ENCODE peak calls at places on chromosomes 4 and X, in seven cellular contexts. Q, E, F, G, S, M and A are unnamed samples.
A peak's percentile ranks its signal among the peaks of the same experiment; 100 is the strongest.

GRCh38 chrX:131895002-131895401 is 128.1 kb upstream of the STK26 start:
- DNase-seq in F (peak; percentile 4), G (no peak), Q (no peak), E (no peak), S (no peak), M (no peak), A (no peak)

GRCh38 chr4:94758141-94758699 is 465 bp downstream of the BMPR1B start:
- DNase-seq in F (no peak), Q (no peak), S (no peak), E (peak; percentile 45), G (peak; percentile 24), M (no peak), A (no peak)

GRCh38 chrX:2385224-2385623 is 115.6 kb downstream of the DHRSX start:
- DNase-seq in Q (no peak), M (no peak), F (peak; percentile 89), S (no peak), G (no peak), E (no peak), A (peak; percentile 35)

GRCh38 chrX:132292753-132293152 is 73.5 kb upstream of the RAP2C start:
- DNase-seq in E (peak; percentile 33), F (peak; percentile 29), S (no peak), G (no peak), Q (no peak), M (peak; percentile 58), A (peak; percentile 8)

GRCh38 chr4:41205130-41205529 is 9.2 kb downstream of the APBB2 start:
- DNase-seq in M (no peak), S (no peak), G (no peak), Q (no peak), E (no peak), F (no peak), A (no peak)

GRCh38 chr4:173935622-173936405 is 347.7 kb downstream of the FBXO8 start:
- DNase-seq in M (no peak), E (no peak), Q (no peak), G (no peak), S (no peak), F (no peak), A (peak; percentile 38)

GRCh38 chr4:102234243-102234838 is 110.9 kb downstream of the SLC39A8 start:
- DNase-seq in M (no peak), G (no peak), F (no peak), E (no peak), S (no peak), Q (no peak), A (no peak)

GRCh38 chr4:153541426-153542096 is 75.4 kb downstream of the TMEM131L start:
- DNase-seq in G (no peak), S (no peak), E (no peak), F (peak; percentile 96), M (peak; percentile 62), Q (no peak), A (peak; percentile 19)

GRCh38 chr4:142293536-142293935 is 552.6 kb downstream of the INPP4B start:
- DNase-seq in M (no peak), E (no peak), G (no peak), Q (no peak), S (no peak), F (no peak), A (no peak)

GRCh38 chr4:13547563-13548041 is 3.3 kb upstream of the NKX3-2 start:
- DNase-seq in G (no peak), Q (no peak), S (no peak), E (no peak), F (no peak), M (peak; percentile 46), A (no peak)

GRCh38 chrX:10756365-10756915 is 136.1 kb upstream of the MID1 start:
- DNase-seq in S (no peak), Q (no peak), G (no peak), F (peak; percentile 62), M (no peak), E (peak; percentile 68), A (peak; percentile 75)

GRCh38 chrX:11386001-11386523 is 92.8 kb downstream of the AMELX start:
- DNase-seq in S (no peak), E (peak; percentile 82), M (peak; percentile 55), F (peak; percentile 51), G (peak; percentile 20), Q (no peak), A (no peak)

GRCh38 chr4:7166981-7167700 is 25.2 kb upstream of the SORCS2 start:
- DNase-seq in F (no peak), G (no peak), E (peak; percentile 58), S (no peak), M (no peak), Q (no peak), A (no peak)

DNA sequence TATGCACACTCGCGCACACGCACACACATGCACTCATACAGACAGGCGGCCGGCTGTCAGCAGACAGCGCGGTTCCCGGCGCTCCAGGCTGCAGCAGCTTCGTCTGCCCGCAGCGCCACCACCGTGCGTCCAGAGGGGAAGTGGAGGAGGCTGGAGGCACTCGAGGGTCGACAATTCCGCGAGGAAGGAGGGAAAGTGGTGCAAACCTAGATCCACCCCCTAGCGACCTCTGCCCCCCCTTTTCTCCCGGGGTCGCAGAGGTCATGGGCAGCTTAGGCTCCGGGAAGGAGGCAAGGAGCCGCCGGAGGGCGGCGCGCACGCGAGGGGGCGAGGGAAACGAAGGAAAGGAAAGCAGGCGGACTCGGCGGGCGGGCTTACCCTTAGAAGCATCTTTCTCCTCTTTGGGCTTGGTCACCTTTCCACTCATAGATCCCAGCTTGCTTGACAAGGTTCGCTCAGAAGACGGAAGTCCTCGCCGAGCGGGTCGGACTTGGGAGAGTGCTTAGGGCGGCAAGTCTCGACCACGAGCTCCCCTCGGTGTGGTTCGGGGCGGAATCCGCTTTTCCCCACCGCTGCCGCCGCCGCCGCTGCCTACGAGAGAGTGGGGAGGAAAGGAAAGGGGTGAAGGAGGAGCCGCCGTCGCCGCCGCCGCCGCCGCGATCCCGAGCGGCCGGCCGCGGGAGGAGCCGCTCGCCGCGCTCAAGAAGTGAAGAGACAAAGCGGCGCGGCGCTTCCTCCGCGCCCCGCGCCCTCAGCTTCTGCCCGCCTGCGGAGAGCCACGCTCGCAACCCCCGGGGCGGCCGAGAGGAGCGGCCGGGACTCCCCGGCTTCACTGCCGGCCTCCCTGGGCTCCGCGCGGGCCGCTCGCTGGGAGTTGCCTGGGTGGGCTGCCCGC is 326.6 kb upstream of the F9 start:
- DNase-seq in F (no peak), S (no peak), Q (no peak), G (peak; percentile 33), E (no peak), M (peak; percentile 9), A (no peak)
- H3K4me3 ChIP-seq in F (peak overlapping the region; percentile 53), S (no peak overlapping the region), Q (peak overlapping the region; percentile 69), G (peak overlapping the region; percentile 33), E (peak overlapping the region; percentile 53), M (peak overlapping the region; percentile 44), A (peak overlapping the region; percentile 40)

GRCh38 chrX:25029288-25029687 is 13.5 kb upstream of the ARX start:
- DNase-seq in E (no peak), S (no peak), F (no peak), M (no peak), Q (no peak), G (no peak), A (no peak)

GRCh38 chrX:25039036-25039435 is 23.3 kb upstream of the ARX start:
- DNase-seq in E (no peak), M (no peak), G (no peak), Q (no peak), S (no peak), F (no peak), A (no peak)

GRCh38 chrX:25034889-25035288 is 19.1 kb upstream of the ARX start:
- DNase-seq in F (no peak), Q (no peak), G (no peak), E (no peak), S (no peak), M (no peak), A (no peak)
- TF ChIP-seq CTCF in F (peak; percentile 42), Q (no peak), G (no peak), E (peak; percentile 32), S (no peak), M (peak; percentile 10), A (peak; percentile 44)

GRCh38 chr4:185535818-185536729 is 767 bp upstream of the PDLIM3 start:
- DNase-seq in E (no peak), G (peak; percentile 69), S (no peak), M (no peak), F (no peak), Q (peak; percentile 31), A (no peak)

GRCh38 chr4:185532327-185532726 is 3.0 kb downstream of the PDLIM3 start:
- DNase-seq in S (no peak), M (no peak), F (no peak), Q (no peak), G (peak; percentile 49), E (no peak), A (no peak)

GRCh38 chr4:185534534-185534849 is 815 bp downstream of the PDLIM3 start:
- DNase-seq in S (no peak), G (no peak), E (no peak), F (no peak), Q (no peak), M (no peak), A (no peak)

GRCh38 chr4:185532795-185533324 is 2.4 kb downstream of the PDLIM3 start:
- DNase-seq in G (no peak), F (no peak), M (no peak), E (no peak), Q (no peak), S (no peak), A (no peak)

DNA sequence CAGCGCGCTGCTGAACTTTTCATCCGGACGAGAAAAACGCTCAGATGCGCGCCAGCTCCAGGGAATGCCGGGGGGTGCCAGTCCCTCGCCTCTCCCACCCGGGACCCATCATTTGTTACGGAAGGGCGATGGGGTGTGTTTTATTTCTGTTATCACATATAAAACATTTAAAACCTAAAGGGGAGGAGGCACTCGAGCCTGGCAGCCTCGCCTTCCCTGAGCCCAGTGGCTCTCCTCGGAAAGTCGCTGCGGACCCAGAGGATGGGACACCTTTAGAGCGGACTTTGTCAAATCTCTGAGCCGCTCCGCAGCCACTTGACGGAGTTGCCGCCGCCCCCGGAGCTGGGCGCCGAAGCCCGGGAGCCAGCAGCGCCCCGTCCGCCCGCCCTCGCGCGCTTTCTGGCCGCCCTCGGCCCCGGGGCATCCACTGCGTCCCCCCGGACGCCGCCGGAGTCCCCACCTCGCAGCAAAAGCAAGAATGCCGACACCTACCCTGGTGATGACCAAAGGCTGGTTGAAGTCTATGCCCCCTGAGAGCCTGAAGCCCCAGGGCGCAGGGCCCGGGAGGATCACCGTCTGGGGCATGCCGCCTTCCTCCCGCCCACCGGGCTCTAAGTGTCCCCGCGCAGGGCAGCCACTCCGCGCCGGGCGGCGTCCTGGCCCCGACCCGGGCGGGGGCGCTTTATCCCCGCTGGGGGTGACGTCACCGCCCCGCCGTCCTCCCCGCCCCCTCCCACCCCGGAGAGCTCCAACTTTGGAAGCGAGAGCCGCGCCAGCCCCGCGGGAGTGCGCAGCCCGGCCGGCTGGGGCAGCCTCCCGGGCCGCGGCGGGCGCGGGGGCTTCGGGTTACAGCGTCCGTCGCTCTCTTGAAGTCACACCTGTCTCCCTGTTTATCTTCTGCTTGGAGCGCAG is at the start of gene PDLIM3:
- DNase-seq in E (peak; percentile 52), M (no peak), F (no peak), G (peak; percentile 87), Q (peak; percentile 19), S (no peak), A (no peak)
- H3K4me3 ChIP-seq in E (peak within 1 kb of the TSS; percentile 55), M (peak within 1 kb of the TSS; percentile 38), F (peak within 1 kb of the TSS; percentile 63), G (peak within 1 kb of the TSS; percentile 94), Q (peak within 1 kb of the TSS; percentile 88), S (no peak within 1 kb of the TSS), A (peak within 1 kb of the TSS; percentile 79)

DNA sequence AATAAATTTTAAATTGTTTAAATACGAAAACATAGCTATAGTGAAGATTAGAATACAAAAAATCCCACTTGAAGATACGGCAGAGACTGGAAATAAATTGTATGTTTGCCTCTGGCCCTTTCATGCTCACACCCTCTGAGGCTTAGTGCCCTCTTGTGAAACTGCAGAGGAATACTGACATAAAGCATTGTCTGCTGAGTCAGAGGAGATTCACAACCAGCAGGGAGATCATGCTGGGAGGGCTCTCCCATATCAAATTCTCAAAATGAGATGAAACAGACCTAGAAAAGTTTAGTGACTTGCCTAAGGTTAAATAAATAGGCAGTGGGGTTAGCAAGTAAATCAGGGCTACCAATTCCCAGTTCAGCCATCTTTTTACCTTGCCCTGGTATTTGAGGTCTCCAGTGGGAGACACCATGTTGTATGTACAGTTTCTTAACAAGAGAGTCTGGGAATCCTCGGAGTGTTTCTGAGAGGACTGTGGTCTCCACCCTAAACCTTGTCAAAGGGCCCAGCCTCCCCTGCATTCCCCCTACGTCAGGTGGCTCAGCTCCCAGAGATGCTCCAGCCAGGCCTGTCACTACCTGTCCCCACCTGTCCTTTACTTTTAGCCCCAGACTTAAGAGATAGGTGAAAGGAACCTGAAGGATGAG is 581.4 kb upstream of the DIPK2B start:
- DNase-seq in S (no peak), Q (no peak), G (no peak), M (no peak), F (no peak), E (no peak), A (no peak)
- TF ChIP-seq CTCF in S (no peak), Q (no peak), G (peak; percentile 27), M (no peak), F (peak; percentile 45), E (peak; percentile 21), A (peak; percentile 29)